ENCODE peak calls at places on chromosome 16, in seven cellular contexts. L, K, H, J, Z, V and U are unnamed samples.

GRCh38 chr16:11980167-11980844 is 3.8 kb downstream of the SNX29 start:
- DNase-seq in L (no peak), K (no peak), H (no peak), J (no peak), Z (no peak), V (no peak), U (no peak)

GRCh38 chr16:10684541-10685151 is 10.1 kb downstream of the TEKT5 start:
- DNase-seq in L (no peak), K (no peak), H (no peak), J (no peak), Z (no peak), V (no peak), U (no peak)

GRCh38 chr16:53502331-53503269 is at the start of gene AKTIP:
- DNase-seq in L (no peak), K (peak), H (peak), J (peak), Z (peak), V (no peak), U (peak)

GRCh38 chr16:1932050-1933028 is 10.7 kb downstream of the MSRB1 start:
- DNase-seq in L (no peak), K (no peak), H (peak), J (peak), Z (peak), V (no peak), U (no peak)

GRCh38 chr16:87249425-87249824 is 67.8 kb downstream of the C16orf95 start:
- DNase-seq in L (no peak), K (no peak), H (no peak), J (no peak), Z (no peak), V (no peak), U (no peak)

GRCh38 chr16:14117051-14117450 is 45.9 kb downstream of the MRTFB start:
- DNase-seq in L (no peak), K (no peak), H (no peak), J (no peak), Z (no peak), V (no peak), U (no peak)

GRCh38 chr16:15548482-15548891 is 94.5 kb downstream of the MARF1 start:
- DNase-seq in L (no peak), K (no peak), H (no peak), J (no peak), Z (no peak), V (no peak), U (no peak)

GRCh38 chr16:11067266-11067665 is 122.9 kb downstream of the CLEC16A start:
- DNase-seq in L (no peak), K (no peak), H (no peak), J (no peak), Z (no peak), V (no peak), U (no peak)

GRCh38 chr16:28309811-28310311 is 17.5 kb downstream of the SBK1 start:
- DNase-seq in L (peak), K (no peak), H (no peak), J (no peak), Z (no peak), V (no peak), U (no peak)

GRCh38 chr16:27880312-27880711 is 183.2 kb downstream of the GSG1L start:
- DNase-seq in L (no peak), K (no peak), H (no peak), J (no peak), Z (peak), V (no peak), U (no peak)

GRCh38 chr16:77169650-77170236 is 21.2 kb upstream of the MON1B start:
- DNase-seq in L (no peak), K (no peak), H (peak), J (peak), Z (peak), V (no peak), U (no peak)

GRCh38 chr16:54651440-54651839 is 279.2 kb upstream of the IRX5 start:
- DNase-seq in L (no peak), K (no peak), H (no peak), J (no peak), Z (no peak), V (no peak), U (no peak)

GRCh38 chr16:48300391-48300856 is 53.1 kb upstream of the ABCC11 start:
- DNase-seq in L (no peak), K (no peak), H (peak), J (no peak), Z (no peak), V (peak), U (no peak)

GRCh38 chr16:78129349-78129748 is 29.9 kb downstream of the WWOX start:
- DNase-seq in L (no peak), K (no peak), H (no peak), J (no peak), Z (no peak), V (no peak), U (no peak)

GRCh38 chr16:69166221-69166833 is 20.6 kb upstream of the SNTB2 start:
- DNase-seq in L (no peak), K (no peak), H (peak), J (no peak), Z (no peak), V (peak), U (no peak)

GRCh38 chr16:46972971-46973456 is 460 bp downstream of the DNAJA2 start:
- DNase-seq in L (peak), K (peak), H (no peak), J (peak), Z (peak), V (no peak), U (no peak)

GRCh38 chr16:82037251-82037650 is 2.2 kb downstream of the HSD17B2 start:
- DNase-seq in L (no peak), K (no peak), H (no peak), J (no peak), Z (no peak), V (no peak), U (no peak)

DNA sequence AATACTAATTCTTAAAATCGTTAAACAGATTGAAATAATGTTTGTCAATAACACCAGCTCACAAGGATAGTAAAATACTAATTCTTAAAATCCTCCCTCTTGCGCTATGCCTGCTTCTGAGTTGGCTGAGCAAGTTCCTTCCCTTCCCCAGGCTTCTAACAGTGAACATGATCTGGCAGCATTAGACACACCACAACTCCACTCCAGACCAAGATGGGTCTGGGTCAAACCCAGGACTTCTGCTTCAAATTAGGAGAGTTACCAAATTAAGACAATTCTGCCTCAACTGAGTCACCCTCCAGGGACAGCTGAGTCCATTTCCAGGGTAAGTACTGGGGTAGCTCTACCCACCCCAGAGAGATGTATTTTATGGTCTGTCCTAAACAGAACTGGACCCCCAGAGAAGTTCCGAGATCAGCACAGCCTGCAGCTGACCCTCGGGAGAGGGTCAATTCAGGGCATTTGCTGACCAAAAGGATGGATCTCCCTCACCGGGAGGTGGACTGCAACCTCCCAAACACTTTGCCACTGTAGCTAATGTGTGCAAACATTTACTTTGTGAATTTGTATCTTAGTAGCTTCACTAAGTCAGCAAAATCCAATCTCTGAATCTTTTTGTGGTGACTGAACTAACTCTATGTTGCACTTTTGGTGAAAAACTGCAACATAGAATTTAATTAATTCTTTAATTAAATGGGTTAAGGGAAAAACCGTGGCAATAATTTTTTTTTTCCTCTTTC is 48.8 kb downstream of the ADCY9 start:
- DNase-seq in L (no peak), K (no peak), H (no peak), J (peak), Z (no peak), V (no peak), U (no peak)
- TF ChIP-seq CTCF in L (no peak), K (no peak), H (no peak), J (no peak), Z (no peak), V (no peak), U (no peak)

GRCh38 chr16:84565669-84566495 is 52.0 kb downstream of the COTL1 start:
- DNase-seq in L (no peak), K (no peak), H (no peak), J (no peak), Z (no peak), V (no peak), U (no peak)

GRCh38 chr16:84563776-84564420 is 54.0 kb downstream of the COTL1 start:
- DNase-seq in L (no peak), K (no peak), H (no peak), J (no peak), Z (no peak), V (no peak), U (no peak)

GRCh38 chr16:84561291-84561690 is 56.6 kb downstream of the COTL1 start:
- DNase-seq in L (no peak), K (no peak), H (no peak), J (no peak), Z (no peak), V (no peak), U (no peak)

GRCh38 chr16:84562174-84562815 is 55.6 kb downstream of the COTL1 start:
- DNase-seq in L (no peak), K (no peak), H (no peak), J (no peak), Z (no peak), V (no peak), U (no peak)

GRCh38 chr16:84563316-84563715 is 54.6 kb downstream of the COTL1 start:
- DNase-seq in L (no peak), K (no peak), H (no peak), J (no peak), Z (no peak), V (no peak), U (no peak)
- H3K27ac ChIP-seq in L (no peak), K (no peak), H (no peak), J (no peak), Z (no peak), V (peak), U (no peak)

GRCh38 chr16:3121843-3122467 is 9.6 kb downstream of the ZNF205 start:
- DNase-seq in L (no peak), K (no peak), H (no peak), J (no peak), Z (no peak), V (no peak), U (no peak)

GRCh38 chr16:3122926-3123570 is 10.7 kb downstream of the ZNF205 start:
- DNase-seq in L (no peak), K (no peak), H (no peak), J (no peak), Z (no peak), V (no peak), U (no peak)

GRCh38 chr16:3120435-3120834 is 8.0 kb downstream of the ZNF205 start:
- DNase-seq in L (no peak), K (no peak), H (no peak), J (peak), Z (no peak), V (no peak), U (no peak)

GRCh38 chr16:3127745-3128144 is 7.1 kb upstream of the ZNF213 start:
- DNase-seq in L (no peak), K (no peak), H (no peak), J (no peak), Z (peak), V (no peak), U (no peak)

DNA sequence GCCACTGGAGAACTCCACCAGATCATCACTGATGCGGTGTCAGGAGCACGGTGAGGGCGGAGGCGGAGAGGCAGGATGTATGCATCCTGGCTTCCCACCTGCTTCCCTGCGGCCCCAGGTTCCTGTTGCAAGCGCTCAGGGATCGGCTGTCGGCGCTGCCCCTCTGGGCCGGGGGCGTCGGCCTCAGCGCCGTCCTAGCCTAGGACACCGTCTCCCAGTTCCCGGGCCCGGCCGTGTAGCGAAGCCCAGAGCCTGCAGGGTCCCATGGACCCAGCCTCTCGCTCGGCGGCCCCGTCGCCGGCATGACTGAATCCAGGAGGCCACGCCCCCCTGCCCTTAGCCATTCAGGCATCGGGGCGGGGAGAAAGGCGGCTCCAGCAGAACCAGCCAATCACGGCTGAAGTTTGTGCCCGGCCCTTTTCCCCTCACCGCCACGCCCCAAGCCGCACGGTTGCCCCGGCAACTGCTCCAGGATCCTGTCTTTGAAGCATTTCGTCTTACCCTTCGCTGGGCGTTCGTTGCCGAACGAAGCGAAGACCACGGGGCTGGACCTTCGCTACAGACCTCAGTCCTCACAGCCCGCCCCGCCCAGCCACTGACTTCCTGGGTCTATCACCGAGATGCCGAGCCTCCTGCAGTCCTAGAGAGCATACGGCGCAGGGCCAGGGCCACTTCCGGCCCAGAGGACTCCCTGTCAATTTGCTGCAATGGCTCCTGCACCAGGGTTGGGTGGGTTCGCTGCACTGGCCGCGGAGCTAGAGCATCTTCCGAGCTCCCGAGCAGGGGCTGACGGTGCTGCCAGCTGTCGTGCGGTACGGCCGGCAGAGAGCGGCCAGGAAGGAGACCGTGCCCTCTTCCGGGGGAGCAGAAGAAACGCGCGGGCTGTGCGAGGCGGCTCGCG is 10.6 kb upstream of the ZNF213 start:
- DNase-seq in L (peak), K (peak), H (peak), J (peak), Z (peak), V (peak), U (peak)
- TF ChIP-seq CTCF in L (no peak), K (peak), H (peak), J (peak), Z (peak), V (peak), U (no peak)

DNA sequence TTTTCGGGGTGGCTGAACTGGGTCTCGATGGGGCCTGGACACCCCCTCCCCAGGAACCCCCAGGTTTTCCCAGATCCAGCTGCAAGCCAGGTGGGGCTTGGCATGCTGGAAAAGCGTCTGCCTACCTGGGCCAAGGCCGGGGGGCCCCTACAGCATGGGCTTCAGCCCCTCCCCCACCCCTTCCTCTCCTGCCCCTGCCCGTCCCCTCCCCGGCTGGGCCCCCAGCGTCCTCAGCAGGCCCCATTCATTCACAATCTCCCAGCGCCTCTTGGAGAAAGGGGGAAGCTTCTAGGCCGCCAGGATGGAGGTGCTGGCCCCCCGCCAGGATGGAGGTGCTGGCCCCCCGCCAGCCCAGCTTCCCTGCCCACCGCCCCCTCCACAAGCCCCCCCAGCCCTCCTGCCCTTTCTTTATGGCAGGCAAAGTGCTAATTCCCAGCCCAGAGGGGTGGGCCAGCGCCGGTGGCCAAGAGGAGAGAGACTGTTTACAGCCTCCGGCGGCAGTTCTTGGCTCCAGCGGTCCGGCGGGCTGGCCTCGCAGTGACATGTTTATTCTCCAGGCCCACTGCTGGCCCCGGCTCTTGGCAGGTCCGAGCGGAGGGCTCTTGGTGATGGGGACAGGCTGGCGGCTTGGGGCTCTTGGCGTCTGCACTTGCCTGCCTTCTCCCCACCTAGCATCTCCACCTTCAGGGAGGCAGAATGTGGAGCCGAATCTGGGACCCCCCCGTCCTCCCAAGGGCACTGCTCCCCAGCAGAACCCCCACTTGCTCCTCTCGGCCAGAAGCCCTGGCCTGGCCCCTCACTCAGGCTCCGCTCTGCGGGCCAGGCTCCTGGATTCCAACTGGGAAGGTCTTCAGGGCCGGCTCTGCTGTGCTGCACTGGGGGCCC is 94.4 kb upstream of the CIBAR2 start:
- DNase-seq in L (peak), K (peak), H (peak), J (no peak), Z (no peak), V (no peak), U (no peak)
- H3K27ac ChIP-seq in L (peak), K (no peak), H (peak), J (no peak), Z (no peak), V (peak), U (peak)

DNA sequence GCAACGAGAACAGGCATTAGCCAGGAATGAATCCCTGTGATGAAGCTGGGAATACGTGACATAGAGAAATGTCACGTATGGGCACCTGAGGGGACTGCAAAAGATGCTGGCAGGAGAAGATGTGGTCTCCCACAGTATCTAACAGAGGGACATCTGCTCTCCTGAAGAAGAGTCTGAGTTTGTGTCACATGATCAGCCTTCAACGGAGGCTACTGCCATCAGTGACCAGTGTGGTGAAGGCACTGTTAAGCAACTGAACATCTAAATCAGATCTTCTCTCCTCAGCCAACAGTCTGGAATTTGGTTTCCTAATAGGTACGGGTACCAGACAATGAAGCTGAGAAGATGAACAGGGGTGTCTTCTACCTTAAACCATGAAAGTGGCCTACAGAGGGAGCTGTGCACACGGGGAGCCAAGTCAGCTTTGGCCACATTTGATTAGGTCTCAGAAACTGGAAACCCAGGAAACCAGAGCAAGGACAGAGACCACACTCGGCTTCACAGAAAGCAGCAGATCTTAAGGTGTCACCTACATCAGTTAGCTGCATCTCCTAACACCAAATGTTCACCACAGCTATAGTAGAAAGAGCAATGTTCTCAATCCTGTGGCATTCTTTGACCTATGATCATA is 41.8 kb downstream of the BRD7 start:
- DNase-seq in L (no peak), K (no peak), H (peak), J (no peak), Z (no peak), V (no peak), U (no peak)
- TF ChIP-seq CTCF in L (no peak), K (peak), H (peak), J (peak), Z (peak), V (peak), U (peak)